ENCODE peak calls at places on chromosome 9, in six cellular contexts. O, R, Q, L, Y and K are unnamed samples.

GRCh38 chr9:107751522-107752235 is 262.1 kb upstream of the KLF4 start:
- DNase-seq in O (no peak), R (no peak), Q (peak; percentile 86), L (no peak), Y (no peak), K (no peak)

GRCh38 chr9:6126377-6126776 is 89.2 kb upstream of the IL33 start:
- DNase-seq in O (no peak), R (no peak), Q (no peak), L (no peak), Y (no peak), K (no peak)

GRCh38 chr9:76738402-76738801 is 25.8 kb upstream of the PCA3 start:
- DNase-seq in O (no peak), R (no peak), Q (no peak), L (no peak), Y (no peak), K (no peak)

GRCh38 chr9:38683336-38683735 is 36.6 kb downstream of the FAM240B start:
- DNase-seq in O (no peak), R (no peak), Q (no peak), L (no peak), Y (no peak), K (no peak)

GRCh38 chr9:37156205-37156604 is 35.8 kb downstream of the ZCCHC7 start:
- DNase-seq in O (no peak), R (no peak), Q (no peak), L (no peak), Y (no peak), K (no peak)

GRCh38 chr9:35814106-35814840 is 569 bp downstream of the HINT2 start:
- DNase-seq in O (peak; percentile 84), R (no peak), Q (peak; percentile 86), L (peak; percentile 75), Y (peak; percentile 21), K (no peak)

GRCh38 chr9:89318123-89319014 is at the start of gene SECISBP2:
- DNase-seq in O (peak; percentile 98), R (peak; percentile 89), Q (peak; percentile 98), L (peak; percentile 97), Y (peak; percentile 91), K (peak; percentile 83)

GRCh38 chr9:35659340-35659739 is 1.2 kb downstream of the CCDC107 start:
- DNase-seq in O (no peak), R (no peak), Q (peak; percentile 80), L (no peak), Y (no peak), K (no peak)

GRCh38 chr9:127862075-127863011 is 7.9 kb upstream of the ENG start:
- DNase-seq in O (peak; percentile 58), R (peak; percentile 49), Q (no peak), L (peak; percentile 86), Y (peak; percentile 58), K (no peak)

GRCh38 chr9:95796029-95796428 is 79.5 kb upstream of the ERCC6L2 start:
- DNase-seq in O (no peak), R (no peak), Q (no peak), L (no peak), Y (no peak), K (no peak)

GRCh38 chr9:13095056-13095455 is 184.4 kb downstream of the MPDZ start:
- DNase-seq in O (no peak), R (no peak), Q (no peak), L (no peak), Y (no peak), K (no peak)

GRCh38 chr9:120267929-120268328 is 312.0 kb downstream of the CDK5RAP2 start:
- DNase-seq in O (no peak), R (no peak), Q (peak; percentile 41), L (no peak), Y (no peak), K (no peak)

GRCh38 chr9:94937214-94937903 is 210.9 kb downstream of the AOPEP start:
- DNase-seq in O (no peak), R (no peak), Q (peak; percentile 90), L (no peak), Y (no peak), K (no peak)

GRCh38 chr9:128055222-128056040 is 11.7 kb downstream of the NAIF1 start:
- DNase-seq in O (no peak), R (no peak), Q (no peak), L (peak; percentile 27), Y (no peak), K (no peak)

GRCh38 chr9:128420651-128421473 is at the start of gene CERCAM:
- DNase-seq in O (peak; percentile 80), R (no peak), Q (peak; percentile 83), L (peak; percentile 67), Y (peak; percentile 48), K (no peak)

GRCh38 chr9:111483862-111484563 is at the start of gene ECPAS:
- DNase-seq in O (peak; percentile 83), R (peak; percentile 31), Q (peak; percentile 93), L (peak; percentile 72), Y (peak; percentile 49), K (no peak)

GRCh38 chr9:6911901-6912650 is 154.3 kb downstream of the KDM4C start:
- DNase-seq in O (no peak), R (no peak), Q (peak; percentile 49), L (no peak), Y (no peak), K (no peak)

GRCh38 chr9:109705515-109705914 is 74.5 kb upstream of the PALM2AKAP2 start:
- DNase-seq in O (peak; percentile 30), R (no peak), Q (peak; percentile 69), L (no peak), Y (no peak), K (peak; percentile 16)

GRCh38 chr9:135887021-135887507 is 20.3 kb downstream of the CAMSAP1 start:
- DNase-seq in O (no peak), R (no peak), Q (peak; percentile 37), L (peak; percentile 49), Y (no peak), K (no peak)

GRCh38 chr9:71604197-71605063 is 163.9 kb downstream of the CEMIP2 start:
- DNase-seq in O (peak; percentile 85), R (no peak), Q (peak; percentile 80), L (peak; percentile 66), Y (peak; percentile 72), K (no peak)

GRCh38 chr9:100324594-100325200 is 28.0 kb downstream of the TEX10 start:
- DNase-seq in O (peak; percentile 24), R (no peak), Q (peak; percentile 74), L (no peak), Y (no peak), K (no peak)

GRCh38 chr9:614421-614820 is 227.1 kb upstream of the DMRT1 start:
- DNase-seq in O (no peak), R (no peak), Q (peak; percentile 17), L (no peak), Y (no peak), K (no peak)

GRCh38 chr9:426976-427375 is 212.3 kb downstream of the DOCK8 start:
- DNase-seq in O (no peak), R (no peak), Q (no peak), L (no peak), Y (no peak), K (no peak)

DNA sequence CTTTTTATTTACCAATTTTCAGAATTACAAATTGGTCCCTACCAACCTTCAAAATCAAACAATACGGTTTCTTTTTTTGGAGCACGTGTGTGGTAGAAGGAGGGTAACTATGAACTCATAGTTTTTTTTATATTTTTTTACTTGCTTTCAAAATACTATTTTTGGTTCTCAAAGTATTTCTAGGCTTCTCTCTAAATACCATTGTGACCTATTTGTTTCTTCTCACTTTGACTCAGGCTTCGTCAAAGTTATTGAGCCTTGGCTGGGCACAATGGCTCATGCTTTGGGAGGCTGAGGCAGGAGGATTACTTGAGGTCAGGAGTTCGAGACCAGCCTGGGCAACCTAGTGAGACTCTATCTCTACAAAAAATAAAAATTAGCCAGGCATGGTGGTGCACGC is 11.6 kb upstream of the KIF27 start:
- DNase-seq in O (no peak), R (no peak), Q (no peak), L (no peak), Y (no peak), K (no peak)
- H3K27ac ChIP-seq in O (no peak overlapping the region), R (no peak overlapping the region), Q (no peak overlapping the region), L (no peak overlapping the region), Y (no peak overlapping the region), K (no peak overlapping the region)

DNA sequence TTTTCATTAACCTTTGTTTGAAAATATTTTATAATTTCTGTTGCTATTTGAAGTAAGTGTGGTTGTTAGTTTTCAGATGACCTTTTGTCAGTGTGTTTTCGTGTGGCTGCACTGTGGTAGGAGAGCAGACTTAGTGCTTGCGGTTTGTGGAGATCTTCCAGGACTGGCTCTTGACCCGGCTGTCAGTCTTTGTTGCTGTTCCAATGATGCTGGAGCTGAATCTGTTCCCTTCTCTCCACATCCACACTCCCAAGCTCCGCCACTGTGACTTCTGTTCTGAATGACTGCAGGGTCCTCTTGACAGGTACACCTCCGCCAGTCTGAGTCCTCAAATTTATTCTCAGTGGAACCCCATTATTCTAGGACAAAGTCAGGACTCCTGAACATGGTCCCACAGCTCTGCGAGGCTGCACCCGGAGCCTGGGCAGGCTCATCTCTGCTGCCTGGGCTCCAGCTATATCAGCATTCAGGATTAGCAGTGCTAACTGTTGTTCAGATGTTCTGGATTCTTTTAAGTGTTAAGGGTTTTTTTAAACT is 126.0 kb downstream of the WNK2 start:
- DNase-seq in O (no peak), R (no peak), Q (no peak), L (no peak), Y (no peak), K (no peak)
- H3K27ac ChIP-seq in O (no peak overlapping the region), R (no peak overlapping the region), Q (no peak overlapping the region), L (no peak overlapping the region), Y (no peak overlapping the region), K (no peak overlapping the region)

GRCh38 chr9:75087279-75087823 is 604 bp downstream of the NMRK1 start:
- DNase-seq in O (peak; percentile 17), R (no peak), Q (peak; percentile 78), L (no peak), Y (peak; percentile 35), K (no peak)

GRCh38 chr9:75086443-75087278 is 1.3 kb downstream of the NMRK1 start:
- DNase-seq in O (no peak), R (no peak), Q (peak; percentile 5), L (peak; percentile 18), Y (no peak), K (no peak)

GRCh38 chr9:75083188-75083976 is 4.6 kb downstream of the NMRK1 start:
- DNase-seq in O (peak; percentile 61), R (no peak), Q (no peak), L (peak; percentile 25), Y (peak; percentile 18), K (peak; percentile 22)

GRCh38 chr9:75084081-75084672 is 3.8 kb downstream of the NMRK1 start:
- DNase-seq in O (no peak), R (no peak), Q (no peak), L (no peak), Y (no peak), K (no peak)

DNA sequence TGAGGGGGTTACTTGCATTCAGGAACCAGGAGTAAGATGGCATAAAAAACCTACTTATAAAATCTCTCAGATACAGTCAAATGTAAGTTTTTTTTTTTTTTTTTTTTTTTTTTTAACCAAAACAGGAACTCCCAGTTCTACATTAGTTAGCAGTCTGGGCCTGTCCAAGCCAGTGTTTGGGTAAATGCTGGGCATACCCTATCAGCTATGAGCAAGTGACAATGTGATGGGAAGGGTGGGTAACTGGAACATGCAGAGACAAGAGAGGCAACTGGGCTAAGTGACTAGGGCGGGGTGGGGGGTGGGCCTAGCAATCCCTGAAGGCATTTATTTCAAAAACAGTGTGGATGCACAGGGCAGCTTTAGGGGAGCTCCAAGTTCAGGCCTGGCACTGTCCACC is 2.3 kb downstream of the NMRK1 start:
- DNase-seq in O (no peak), R (no peak), Q (no peak), L (no peak), Y (no peak), K (peak; percentile 73)
- H3K27ac ChIP-seq in O (no peak overlapping the region), R (no peak overlapping the region), Q (no peak overlapping the region), L (peak overlapping the region; percentile 97), Y (no peak overlapping the region), K (peak overlapping the region; percentile 97)

GRCh38 chr9:86340356-86341006 is 13.7 kb downstream of the TUT7 start:
- DNase-seq in O (no peak), R (no peak), Q (peak; percentile 65), L (no peak), Y (no peak), K (no peak)
- H3K27ac ChIP-seq in O (no peak overlapping the region), R (no peak overlapping the region), Q (peak overlapping the region; percentile 13), L (no peak overlapping the region), Y (no peak overlapping the region), K (peak overlapping the region; percentile 11)